ENCODE peak calls at places on chromosome 6, in seven cellular contexts. C, J, T, W, Z, Q and V are unnamed samples.

GRCh38 chr6:56359201-56359899 is 112.0 kb upstream of the COL21A1 start:
- DNase-seq in T (peak), W (peak), J (no peak), Q (no peak), C (peak), Z (peak), V (peak)

GRCh38 chr6:13135152-13135551 is 193.2 kb downstream of the TBC1D7 start:
- DNase-seq in Z (no peak), Q (no peak), J (no peak), C (no peak), W (no peak), T (no peak), V (no peak)

GRCh38 chr6:26158581-26159416 is 71.6 kb downstream of the HFE start:
- DNase-seq in J (no peak), C (peak), Q (peak), T (peak), Z (peak), W (peak), V (peak)

GRCh38 chr6:53986165-53986720 is 125.0 kb upstream of the MLIP start:
- DNase-seq in J (no peak), Q (no peak), Z (peak), C (peak), W (no peak), T (no peak), V (no peak)

GRCh38 chr6:159961523-159961922 is 7.4 kb upstream of the IGF2R start:
- DNase-seq in C (peak), J (no peak), W (no peak), T (no peak), Q (no peak), Z (peak), V (no peak)

GRCh38 chr6:154888426-154888825 is 106.7 kb upstream of the TIAM2 start:
- DNase-seq in T (no peak), Q (no peak), J (no peak), W (no peak), C (no peak), Z (no peak), V (no peak)

GRCh38 chr6:38262041-38262440 is 377.7 kb downstream of the BTBD9 start:
- DNase-seq in W (no peak), J (no peak), C (peak), Q (no peak), Z (peak), T (no peak), V (no peak)

GRCh38 chr6:170139531-170139930 is 151.3 kb downstream of the DLL1 start:
- DNase-seq in J (no peak), T (no peak), C (no peak), W (no peak), Z (no peak), Q (no peak), V (no peak)

GRCh38 chr6:74182992-74183391 is 487.0 kb downstream of the CD109 start:
- DNase-seq in Q (no peak), Z (no peak), W (no peak), T (no peak), J (no peak), C (no peak), V (no peak)

GRCh38 chr6:161694995-161695394 is 421.1 kb upstream of the AGPAT4 start:
- DNase-seq in T (no peak), J (no peak), C (peak), Q (no peak), W (no peak), Z (peak), V (no peak)